ENCODE peak calls at places on chromosomes 7 and 10, in ten cellular contexts. W is fibroblast of lung; B is SJSA1; V is lower leg skin; I is heart right ventricle; D is dorsolateral prefrontal cortex; Q is mucosa of descending colon; E is fibroblast of villous mesenchyme; K is astrocyte of the cerebellum; C is CD8-positive, alpha-beta memory T cell. M is an unnamed sample.

GRCh38 chr10:63539994-63540393 is 18.8 kb downstream of the REEP3 start:
- DNase-seq in W (no peak), B (no peak), V (no peak), I (no peak), D (no peak), Q (no peak), E (no peak), K (no peak), C (no peak), M (no peak)

GRCh38 chr10:13990392-13990805 is 340.3 kb downstream of the FRMD4A start:
- DNase-seq in W (peak), B (no peak), V (no peak), I (peak), D (no peak), Q (peak), E (peak), K (no peak), C (no peak), M (no peak)

GRCh38 chr7:5766321-5766761 is 15.1 kb downstream of the RNF216 start:
- DNase-seq in W (peak), B (peak), V (no peak), I (no peak), D (no peak), Q (no peak), E (peak), K (peak), C (no peak), M (no peak)

GRCh38 chr10:60425392-60426110 is 35.9 kb upstream of the ANK3 start:
- DNase-seq in W (peak), B (no peak), V (no peak), I (no peak), D (no peak), Q (no peak), E (no peak), K (peak), C (no peak), M (no peak)

GRCh38 chr7:16421333-16422099 is at the start of gene CRPPA:
- DNase-seq in W (peak), B (peak), V (no peak), I (peak), D (peak), Q (peak), E (no peak), K (no peak), C (no peak), M (peak)

GRCh38 chr7:51261950-51262795 is 54.4 kb downstream of the COBL start:
- DNase-seq in W (no peak), B (no peak), V (no peak), I (no peak), D (no peak), Q (peak), E (no peak), K (no peak), C (no peak), M (no peak)

GRCh38 chr7:22417349-22417748 is 60.4 kb upstream of the RAPGEF5 start:
- DNase-seq in W (no peak), B (no peak), V (no peak), I (no peak), D (no peak), Q (no peak), E (no peak), K (no peak), C (no peak), M (no peak)

GRCh38 chr7:155984609-155985405 is 172.5 kb upstream of the SHH start:
- DNase-seq in W (no peak), B (no peak), V (no peak), I (no peak), D (no peak), Q (no peak), E (no peak), K (no peak), C (no peak), M (no peak)

GRCh38 chr10:48496831-48497792 is 107.8 kb downstream of the ARHGAP22 start:
- DNase-seq in W (peak), B (peak), V (no peak), I (no peak), D (no peak), Q (no peak), E (peak), K (peak), C (no peak), M (no peak)

GRCh38 chr7:91656486-91657237 is 223.8 kb downstream of the MTERF1 start:
- DNase-seq in W (peak), B (no peak), V (peak), I (no peak), D (no peak), Q (no peak), E (peak), K (peak), C (no peak), M (no peak)

GRCh38 chr7:1455241-1455939 is 3.9 kb downstream of the MICALL2 start:
- DNase-seq in W (no peak), B (no peak), V (no peak), I (no peak), D (no peak), Q (peak), E (no peak), K (no peak), C (no peak), M (peak)

GRCh38 chr7:27897441-27897847 is 157.5 kb downstream of the TAX1BP1 start:
- DNase-seq in W (no peak), B (no peak), V (no peak), I (no peak), D (no peak), Q (no peak), E (no peak), K (no peak), C (no peak), M (peak)

GRCh38 chr10:95818663-95819062 is 62.7 kb downstream of the ENTPD1 start:
- DNase-seq in W (peak), B (peak), V (no peak), I (no peak), D (no peak), Q (no peak), E (peak), K (peak), C (no peak), M (no peak)

GRCh38 chr7:89648509-89648908 is 505.8 kb upstream of the STEAP1 start:
- DNase-seq in W (no peak), B (no peak), V (no peak), I (no peak), D (no peak), Q (no peak), E (no peak), K (no peak), C (no peak), M (no peak)

GRCh38 chr10:100993986-100994708 is 5.5 kb upstream of the LZTS2 start:
- DNase-seq in W (no peak), B (peak), V (no peak), I (no peak), D (no peak), Q (no peak), E (peak), K (no peak), C (no peak), M (no peak)

GRCh38 chr7:92955081-92955480 is 118.7 kb upstream of the CDK6 start:
- DNase-seq in W (no peak), B (no peak), V (no peak), I (no peak), D (no peak), Q (no peak), E (no peak), K (no peak), C (no peak), M (no peak)

GRCh38 chr10:120995768-120996167 is 144.6 kb downstream of the WDR11 start:
- DNase-seq in W (no peak), B (no peak), V (no peak), I (no peak), D (no peak), Q (no peak), E (no peak), K (no peak), C (no peak), M (no peak)

GRCh38 chr7:128194533-128195282 is 46.4 kb upstream of the LEP start:
- DNase-seq in W (no peak), B (no peak), V (no peak), I (no peak), D (no peak), Q (no peak), E (no peak), K (no peak), C (no peak), M (no peak)

DNA sequence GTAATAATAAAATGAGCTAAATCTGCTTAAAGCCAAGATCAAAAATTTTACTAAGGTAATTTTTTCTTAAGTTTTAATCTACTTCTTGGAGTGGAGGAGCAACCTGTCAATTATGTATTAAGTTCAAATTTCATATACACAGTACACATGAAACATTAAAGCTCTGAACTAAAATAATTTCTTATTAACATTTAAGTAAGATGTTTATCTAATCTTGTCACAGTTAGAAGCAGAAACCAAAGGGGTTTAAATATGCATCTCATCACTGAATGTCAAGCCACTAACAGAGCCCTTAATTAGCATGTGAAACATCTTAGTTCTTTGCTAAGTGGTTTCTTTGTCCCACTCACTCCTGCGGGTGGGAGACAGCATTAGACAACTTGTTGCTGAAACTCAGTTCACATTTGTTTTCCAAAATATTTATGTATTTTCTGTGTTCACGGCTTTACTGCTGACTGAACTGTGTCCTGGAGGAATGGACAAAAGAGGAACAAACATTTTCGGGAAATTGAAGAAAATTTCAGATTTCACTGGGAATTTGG is 130.9 kb upstream of the MBL2 start:
- DNase-seq in W (no peak), B (no peak), V (no peak), I (no peak), D (no peak), Q (no peak), E (no peak), K (no peak), C (no peak), M (no peak)
- H3K4me3 ChIP-seq in W (no peak), B (no peak), V (no peak), I (no peak), D (no peak), Q (no peak), E (no peak), K (no peak), C (no peak), M (no peak)

GRCh38 chr7:70738486-70738885 is 393.5 kb upstream of the GALNT17 start:
- DNase-seq in W (no peak), B (no peak), V (no peak), I (no peak), D (no peak), Q (no peak), E (no peak), K (no peak), C (no peak), M (no peak)

GRCh38 chr7:70738080-70738479 is 393.9 kb upstream of the GALNT17 start:
- DNase-seq in W (peak), B (no peak), V (peak), I (no peak), D (no peak), Q (peak), E (no peak), K (peak), C (no peak), M (no peak)

GRCh38 chr7:70734436-70734835 is 397.5 kb upstream of the GALNT17 start:
- DNase-seq in W (peak), B (no peak), V (no peak), I (no peak), D (no peak), Q (no peak), E (no peak), K (no peak), C (no peak), M (no peak)

GRCh38 chr7:70735313-70735712 is 396.6 kb upstream of the GALNT17 start:
- DNase-seq in W (no peak), B (no peak), V (no peak), I (no peak), D (no peak), Q (no peak), E (no peak), K (no peak), C (no peak), M (no peak)

DNA sequence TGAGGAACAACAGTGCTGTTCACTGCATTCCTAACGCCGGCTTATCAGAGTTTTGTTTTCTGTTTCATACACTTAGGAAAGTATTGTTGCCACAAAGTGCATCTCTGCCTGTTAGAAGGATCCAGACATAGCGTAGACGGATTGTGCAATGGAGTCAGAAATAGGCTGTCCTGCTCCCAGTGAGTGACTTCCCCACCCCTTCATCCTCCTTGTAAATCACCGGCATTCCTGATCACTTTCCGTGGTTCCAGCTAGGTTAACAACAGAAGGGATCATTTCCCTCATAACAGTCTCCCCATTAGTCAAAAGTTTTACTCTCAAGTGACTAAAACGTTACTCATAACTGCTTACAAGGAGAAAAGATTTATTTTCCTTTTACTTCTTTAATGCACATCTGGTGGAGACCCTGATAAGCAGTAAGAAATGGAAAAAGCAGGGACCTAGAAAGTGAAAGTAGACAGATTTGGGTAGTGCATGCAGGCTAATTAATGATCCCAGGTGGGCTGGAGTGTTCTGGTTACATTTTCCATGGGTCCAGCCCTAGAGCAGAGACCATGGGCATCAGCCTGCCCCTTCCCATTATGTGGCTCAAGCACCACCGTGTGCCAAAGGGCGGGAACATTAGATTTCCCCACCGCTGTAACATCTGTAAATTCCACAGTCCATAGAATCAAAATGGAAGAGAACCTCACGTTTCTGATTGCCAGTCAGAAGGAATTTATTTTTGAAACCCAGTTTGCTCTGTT is 395.1 kb upstream of the GALNT17 start:
- DNase-seq in W (peak), B (no peak), V (no peak), I (no peak), D (no peak), Q (no peak), E (peak), K (peak), C (no peak), M (no peak)
- H3K4me3 ChIP-seq in W (peak), B (no peak), V (no peak), I (peak), D (peak), Q (no peak), E (peak), K (peak), C (no peak), M (no peak)

GRCh38 chr7:37916017-37916672 is 472 bp downstream of the SFRP4 start:
- DNase-seq in W (peak), B (peak), V (no peak), I (no peak), D (no peak), Q (peak), E (no peak), K (no peak), C (no peak), M (peak)
- H3K4me3 ChIP-seq in W (peak), B (peak), V (no peak), I (peak), D (peak), Q (no peak), E (peak), K (peak), C (no peak), M (peak)

GRCh38 chr10:129961274-129961839 is 2.7 kb downstream of the EBF3 start:
- DNase-seq in W (no peak), B (no peak), V (no peak), I (no peak), D (no peak), Q (no peak), E (no peak), K (no peak), C (no peak), M (no peak)
- H3K4me3 ChIP-seq in W (no peak), B (no peak), V (no peak), I (peak), D (no peak), Q (no peak), E (no peak), K (no peak), C (no peak), M (no peak)

DNA sequence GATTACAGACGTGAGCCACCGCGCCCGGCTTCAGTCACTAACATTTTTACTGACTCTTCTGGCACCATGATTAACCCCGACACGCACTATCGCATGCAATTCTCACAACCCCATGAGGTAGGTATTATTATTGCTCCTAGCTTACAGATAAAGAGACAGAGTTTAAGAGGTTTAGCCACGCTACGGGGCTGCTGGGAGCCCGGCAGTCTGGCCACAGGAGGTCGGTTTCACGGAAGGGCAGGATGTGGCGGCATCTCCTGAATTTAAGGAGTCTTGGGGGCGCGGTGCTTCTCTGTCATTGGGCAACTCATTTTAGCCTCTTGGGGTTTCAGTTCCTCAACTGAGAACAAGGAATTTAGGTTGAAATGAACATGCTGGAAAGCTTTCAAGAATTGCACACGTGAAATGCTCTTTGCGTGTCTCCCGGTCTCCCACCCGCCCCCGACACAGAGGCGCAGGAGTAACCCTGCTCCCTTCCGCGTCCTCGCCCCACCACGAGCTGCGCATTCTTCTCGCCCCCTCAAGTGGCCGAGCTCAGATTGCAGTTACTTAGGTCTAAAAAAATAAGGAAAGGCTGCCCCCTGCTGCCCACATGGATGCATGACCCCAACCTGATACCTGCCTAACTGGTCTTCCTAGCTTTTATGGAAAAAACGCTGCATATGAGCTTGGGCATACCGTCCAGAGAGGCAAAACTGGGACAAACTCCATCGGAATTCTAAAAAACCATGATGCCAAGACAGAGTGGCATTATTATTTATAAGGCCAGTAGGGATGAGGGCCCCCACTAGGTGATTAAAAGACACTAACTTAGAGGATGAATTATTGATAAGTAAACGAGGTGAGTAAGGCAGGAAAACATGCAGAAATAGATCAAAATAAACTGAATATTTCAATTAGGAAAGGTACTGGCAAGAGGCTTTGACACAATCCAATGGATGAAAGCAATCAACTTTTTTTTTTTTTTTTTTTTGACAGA is 12.4 kb downstream of the PRSS2 start:
- DNase-seq in W (peak), B (peak), V (peak), I (peak), D (peak), Q (peak), E (peak), K (peak), C (peak), M (peak)
- H3K4me3 ChIP-seq in W (peak), B (no peak), V (no peak), I (peak), D (peak), Q (no peak), E (peak), K (peak), C (peak), M (no peak)

M was measured in right lobe of liver.